ENCODE peak calls at places on chromosomes 7 and 10, in four cellular contexts. One of them, this sample, is unnamed.
A peak's percentile ranks its signal among the peaks of the same experiment; 100 is the strongest.

GRCh38 chr10:108783897-108784296 is 1139.4 kb downstream of the XPNPEP1 start:
- DNase-seq in DND-41: peak; percentile 21
- DNase-seq in heart right ventricle: no peak
- DNase-seq in cardiac fibroblast: peak; percentile 72
- DNase-seq in this sample: peak; percentile 77

GRCh38 chr10:31757831-31758230 is 170.8 kb downstream of the ARHGAP12 start:
- DNase-seq in cardiac fibroblast: no peak
- DNase-seq in heart right ventricle: no peak
- DNase-seq in DND-41: no peak
- DNase-seq in this sample: peak; percentile 25

GRCh38 chr10:11181996-11182395 is 164.3 kb downstream of the CELF2 start:
- DNase-seq in cardiac fibroblast: no peak
- DNase-seq in heart right ventricle: peak; percentile 52
- DNase-seq in DND-41: no peak
- DNase-seq in this sample: peak; percentile 56

GRCh38 chr10:114550756-114551290 is 107.3 kb downstream of the ABLIM1 start:
- DNase-seq in DND-41: no peak
- DNase-seq in cardiac fibroblast: peak; percentile 62
- DNase-seq in heart right ventricle: no peak
- DNase-seq in this sample: peak; percentile 46

GRCh38 chr10:13404305-13404759 is 56.2 kb upstream of the SEPHS1 start:
- DNase-seq in cardiac fibroblast: no peak
- DNase-seq in DND-41: no peak
- DNase-seq in heart right ventricle: no peak
- DNase-seq in this sample: no peak

GRCh38 chr7:77453531-77453930 is 37.4 kb upstream of the GSAP start:
- DNase-seq in heart right ventricle: no peak
- DNase-seq in cardiac fibroblast: peak; percentile 84
- DNase-seq in DND-41: no peak
- DNase-seq in this sample: peak; percentile 83

GRCh38 chr10:75845538-75845937 is 414.1 kb downstream of the LRMDA start:
- DNase-seq in DND-41: no peak
- DNase-seq in cardiac fibroblast: no peak
- DNase-seq in heart right ventricle: no peak
- DNase-seq in this sample: no peak

GRCh38 chr10:34188221-34188620 is 626.9 kb downstream of the PARD3 start:
- DNase-seq in DND-41: no peak
- DNase-seq in cardiac fibroblast: no peak
- DNase-seq in heart right ventricle: no peak
- DNase-seq in this sample: no peak

GRCh38 chr10:24952146-24952700 is at the start of gene PRTFDC1:
- DNase-seq in DND-41: no peak
- DNase-seq in cardiac fibroblast: peak; percentile 31
- DNase-seq in heart right ventricle: peak; percentile 55
- DNase-seq in this sample: no peak

GRCh38 chr10:34584164-34584563 is 230.9 kb downstream of the PARD3 start:
- DNase-seq in cardiac fibroblast: peak; percentile 94
- DNase-seq in heart right ventricle: no peak
- DNase-seq in DND-41: no peak
- DNase-seq in this sample: peak; percentile 96

GRCh38 chr7:126179916-126180315 is 1072.8 kb downstream of the GRM8 start:
- DNase-seq in cardiac fibroblast: no peak
- DNase-seq in heart right ventricle: no peak
- DNase-seq in DND-41: no peak
- DNase-seq in this sample: no peak

GRCh38 chr7:15604166-15604565 is 42.4 kb upstream of the AGMO start:
- DNase-seq in cardiac fibroblast: no peak
- DNase-seq in heart right ventricle: no peak
- DNase-seq in DND-41: no peak
- DNase-seq in this sample: no peak

GRCh38 chr10:126059101-126059826 is 162.9 kb downstream of the FANK1 start:
- DNase-seq in cardiac fibroblast: peak; percentile 87
- DNase-seq in DND-41: no peak
- DNase-seq in heart right ventricle: no peak
- DNase-seq in this sample: peak; percentile 80

GRCh38 chr7:29620531-29620930 is 56.9 kb downstream of the PRR15 start:
- DNase-seq in DND-41: no peak
- DNase-seq in heart right ventricle: no peak
- DNase-seq in cardiac fibroblast: no peak
- DNase-seq in this sample: no peak

GRCh38 chr7:71739520-71740195 is 607.7 kb downstream of the GALNT17 start:
- DNase-seq in cardiac fibroblast: no peak
- DNase-seq in DND-41: no peak
- DNase-seq in heart right ventricle: no peak
- DNase-seq in this sample: no peak

GRCh38 chr10:116899626-116900025 is 50.3 kb downstream of the ENO4 start:
- DNase-seq in DND-41: no peak
- DNase-seq in cardiac fibroblast: no peak
- DNase-seq in heart right ventricle: no peak
- DNase-seq in this sample: no peak

GRCh38 chr7:50867048-50867383 is 84.3 kb upstream of the GRB10 start:
- DNase-seq in cardiac fibroblast: no peak
- DNase-seq in DND-41: no peak
- DNase-seq in heart right ventricle: no peak
- DNase-seq in this sample: no peak

GRCh38 chr10:60853107-60853506 is 74.8 kb downstream of the CDK1 start:
- DNase-seq in DND-41: no peak
- DNase-seq in heart right ventricle: no peak
- DNase-seq in cardiac fibroblast: no peak
- DNase-seq in this sample: no peak

GRCh38 chr7:2138146-2138765 is 94.5 kb downstream of the MAD1L1 start:
- DNase-seq in heart right ventricle: peak; percentile 9
- DNase-seq in cardiac fibroblast: no peak
- DNase-seq in DND-41: peak; percentile 49
- DNase-seq in this sample: no peak

GRCh38 chr10:95415631-95416031 is 124.8 kb upstream of the PDLIM1 start:
- DNase-seq in DND-41: no peak
- DNase-seq in heart right ventricle: peak; percentile 63
- DNase-seq in cardiac fibroblast: no peak
- DNase-seq in this sample: no peak

GRCh38 chr10:83516788-83517187 is 622.5 kb upstream of the GHITM start:
- DNase-seq in heart right ventricle: no peak
- DNase-seq in DND-41: no peak
- DNase-seq in cardiac fibroblast: no peak
- DNase-seq in this sample: no peak

GRCh38 chr10:89540550-89540949 is 5.2 kb upstream of the SLC16A12 start:
- DNase-seq in cardiac fibroblast: peak; percentile 65
- DNase-seq in heart right ventricle: no peak
- DNase-seq in DND-41: no peak
- DNase-seq in this sample: peak; percentile 74

GRCh38 chr10:30528427-30528782 is 94.4 kb downstream of the MAP3K8 start:
- DNase-seq in cardiac fibroblast: no peak
- DNase-seq in DND-41: no peak
- DNase-seq in heart right ventricle: no peak
- DNase-seq in this sample: no peak

DNA sequence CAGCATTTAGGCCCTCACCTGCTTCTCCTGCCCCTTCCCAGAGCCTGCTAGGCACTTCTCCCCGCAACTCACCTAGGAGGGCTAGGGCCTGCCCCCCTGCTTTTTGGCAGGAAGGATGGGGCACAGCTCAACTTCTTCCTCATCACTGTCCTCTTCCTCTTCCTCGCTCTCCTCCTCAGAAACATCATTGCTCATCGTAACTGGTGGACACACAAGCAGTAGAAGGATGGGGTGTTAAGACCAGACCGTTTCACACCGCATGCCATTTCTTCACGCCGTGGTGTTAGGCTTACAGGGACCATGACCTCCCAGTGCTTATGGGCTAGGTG is 1.6 kb downstream of the NPM3 start:
- DNase-seq in cardiac fibroblast: no peak
- DNase-seq in DND-41: no peak
- DNase-seq in heart right ventricle: no peak
- DNase-seq in this sample: no peak
- H3K4me3 ChIP-seq in cardiac fibroblast: no peak overlapping the region
- H3K4me3 ChIP-seq in DND-41: peak overlapping the region; percentile 99
- H3K4me3 ChIP-seq in heart right ventricle: no peak overlapping the region
- H3K4me3 ChIP-seq in this sample: peak overlapping the region; percentile 91

DNA sequence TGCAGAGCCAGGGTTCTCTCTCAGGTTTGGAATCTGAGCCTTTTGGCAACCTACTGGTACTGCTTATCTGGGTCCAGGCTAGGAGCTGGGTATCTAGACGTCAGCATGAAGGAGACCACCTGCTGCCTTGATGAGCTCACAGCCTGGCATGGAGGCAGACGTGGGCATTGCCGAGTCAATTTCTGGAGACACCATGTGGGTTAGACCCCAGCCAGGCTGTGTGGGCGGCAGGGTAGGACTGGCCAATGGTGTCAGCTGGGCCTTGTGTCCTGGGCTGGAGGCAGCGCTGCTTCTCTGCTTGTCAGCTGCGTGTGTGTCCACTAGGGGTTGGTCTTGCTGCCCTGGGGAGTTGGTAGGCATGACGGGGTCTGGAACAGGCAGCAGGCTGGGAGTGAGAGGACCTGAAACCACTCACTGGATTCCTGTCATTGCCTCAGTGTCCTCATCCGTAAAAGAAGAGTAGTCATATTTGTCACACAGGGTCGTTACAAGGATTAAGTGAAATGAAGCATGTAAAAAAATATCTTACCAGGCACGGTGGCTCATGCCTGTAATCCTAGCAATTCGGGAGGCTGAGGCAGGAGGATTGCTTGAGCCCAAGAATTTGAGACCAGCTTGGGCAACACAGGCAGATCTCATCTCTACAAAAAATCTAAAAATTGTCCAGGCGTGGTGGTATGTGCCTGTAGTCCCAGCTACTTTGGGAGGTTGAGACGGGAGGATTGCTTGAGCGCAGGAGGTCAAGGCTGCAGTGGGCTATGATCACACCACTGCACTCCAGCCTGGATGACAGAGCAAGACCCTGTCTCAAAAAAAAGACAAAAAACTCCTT is 31.7 kb upstream of the ANKRD2 start:
- DNase-seq in heart right ventricle: no peak
- DNase-seq in cardiac fibroblast: no peak
- DNase-seq in DND-41: no peak
- DNase-seq in this sample: peak; percentile 49
- TF ChIP-seq CTCF in heart right ventricle: no peak
- TF ChIP-seq CTCF in cardiac fibroblast: peak; percentile 13
- TF ChIP-seq CTCF in DND-41: no peak
- TF ChIP-seq CTCF in this sample: peak; percentile 18

DNA sequence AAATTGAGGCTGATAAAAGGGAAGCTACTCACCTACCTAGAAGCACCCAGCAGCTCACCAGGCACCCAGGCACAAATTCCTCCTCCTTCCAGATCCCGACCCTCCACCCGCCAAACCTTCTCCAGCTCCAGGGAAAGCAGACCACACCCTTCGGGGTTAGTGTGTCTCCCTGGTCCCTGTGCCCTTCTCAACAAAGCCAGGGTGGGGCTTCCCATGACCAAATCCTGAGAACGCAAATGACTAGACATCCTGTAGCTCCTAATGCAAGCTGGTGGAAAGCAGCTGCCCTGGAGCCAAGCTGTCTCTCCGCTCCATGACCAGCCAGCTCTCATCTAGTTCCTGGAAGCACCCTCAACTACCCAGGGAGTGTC is 4.4 kb downstream of the TBX20 start:
- DNase-seq in heart right ventricle: no peak
- DNase-seq in cardiac fibroblast: peak; percentile 62
- DNase-seq in DND-41: no peak
- DNase-seq in this sample: no peak
- H3K4me3 ChIP-seq in heart right ventricle: peak overlapping the region; percentile 52
- H3K4me3 ChIP-seq in cardiac fibroblast: peak overlapping the region; percentile 97
- H3K4me3 ChIP-seq in DND-41: no peak overlapping the region
- H3K4me3 ChIP-seq in this sample: no peak overlapping the region

GRCh38 chr10:47237316-47238260 is 62.4 kb upstream of the GDF10 start:
- DNase-seq in heart right ventricle: no peak
- DNase-seq in cardiac fibroblast: no peak
- DNase-seq in DND-41: no peak
- DNase-seq in this sample: no peak
- TF ChIP-seq CTCF in heart right ventricle: no peak
- TF ChIP-seq CTCF in cardiac fibroblast: no peak
- TF ChIP-seq CTCF in DND-41: peak; percentile 23
- TF ChIP-seq CTCF in this sample: no peak

GRCh38 chr10:104334561-104334960 is 3.7 kb downstream of the ITPRIP start:
- DNase-seq in heart right ventricle: no peak
- DNase-seq in cardiac fibroblast: no peak
- DNase-seq in DND-41: no peak
- DNase-seq in this sample: peak; percentile 15

GRCh38 chr10:104333728-104334373 is 4.4 kb downstream of the ITPRIP start:
- DNase-seq in DND-41: no peak
- DNase-seq in cardiac fibroblast: peak; percentile 13
- DNase-seq in heart right ventricle: no peak
- DNase-seq in this sample: peak; percentile 37

GRCh38 chr10:104333037-104333727 is 5.1 kb downstream of the ITPRIP start:
- DNase-seq in heart right ventricle: no peak
- DNase-seq in cardiac fibroblast: peak; percentile 48
- DNase-seq in DND-41: no peak
- DNase-seq in this sample: peak; percentile 25

GRCh38 chr10:104336829-104337526 is 1.3 kb downstream of the ITPRIP start:
- DNase-seq in heart right ventricle: no peak
- DNase-seq in DND-41: no peak
- DNase-seq in cardiac fibroblast: peak; percentile 55
- DNase-seq in this sample: peak; percentile 51

DNA sequence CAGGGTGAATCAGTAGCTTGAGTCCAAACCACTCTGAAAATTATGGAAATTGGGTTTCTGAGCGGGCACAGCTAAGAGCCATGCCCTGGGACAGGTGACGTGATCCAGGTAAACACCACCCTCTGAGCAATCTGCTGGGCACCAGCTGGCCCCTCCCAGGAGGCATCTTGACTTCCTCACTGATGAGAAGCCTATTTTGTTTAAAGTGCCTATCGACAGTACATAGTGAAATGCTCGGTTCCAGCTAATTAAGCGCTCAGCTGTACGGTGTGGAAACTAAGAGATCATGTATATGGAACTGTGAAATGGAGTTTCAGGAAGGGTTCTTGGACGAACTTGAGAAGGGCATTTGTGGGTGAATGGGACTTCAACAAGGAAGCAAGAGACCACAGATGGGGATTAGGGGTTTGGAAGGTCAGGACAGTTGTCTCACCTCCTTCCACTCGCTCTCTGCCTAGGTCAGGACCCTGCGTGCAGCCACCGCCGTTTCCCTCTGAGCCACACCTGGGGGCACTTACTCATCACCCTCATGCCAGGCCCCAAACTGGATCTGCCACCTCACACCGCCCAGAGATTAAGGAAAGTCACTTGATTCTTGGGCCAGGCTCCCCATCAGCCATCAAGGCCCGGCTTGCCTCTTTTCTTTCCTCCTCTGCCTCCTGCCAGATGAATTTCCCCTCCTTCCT is 3.2 kb downstream of the ITPRIP start:
- DNase-seq in DND-41: no peak
- DNase-seq in cardiac fibroblast: peak; percentile 33
- DNase-seq in heart right ventricle: no peak
- DNase-seq in this sample: peak; percentile 20
- H3K4me3 ChIP-seq in DND-41: no peak overlapping the region
- H3K4me3 ChIP-seq in cardiac fibroblast: no peak overlapping the region
- H3K4me3 ChIP-seq in heart right ventricle: peak overlapping the region; percentile 89
- H3K4me3 ChIP-seq in this sample: no peak overlapping the region

DNA sequence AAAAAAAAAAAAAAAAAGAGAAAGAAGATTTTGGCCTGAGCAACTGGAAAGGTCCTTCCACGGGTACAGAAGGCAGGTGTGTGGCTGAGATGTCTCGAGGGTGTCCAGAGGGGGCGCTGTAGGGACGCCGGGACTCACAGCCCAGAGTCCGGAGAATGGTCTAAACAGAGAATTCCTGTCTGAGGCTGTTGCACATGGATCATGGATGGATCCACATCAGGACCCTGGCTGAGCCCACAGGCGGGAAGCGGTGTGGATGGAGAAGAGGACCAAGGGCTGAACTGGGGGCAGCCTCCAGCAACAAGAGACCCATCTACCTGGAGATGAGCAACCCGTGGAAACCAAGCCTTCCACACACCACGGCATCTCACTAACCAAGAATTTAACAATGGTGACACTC is 55.0 kb downstream of the PKD1L1 start:
- DNase-seq in heart right ventricle: no peak
- DNase-seq in cardiac fibroblast: no peak
- DNase-seq in DND-41: no peak
- DNase-seq in this sample: peak; percentile 6
- TF ChIP-seq CTCF in heart right ventricle: no peak
- TF ChIP-seq CTCF in cardiac fibroblast: peak; percentile 25
- TF ChIP-seq CTCF in DND-41: peak; percentile 24
- TF ChIP-seq CTCF in this sample: peak; percentile 44

This sample was measured in fibroblast of mammary gland.